ENCODE peak calls at places on chromosomes 13 and 19, in nine cellular contexts. G, R, K, M, S, Q, V, W and Y are unnamed samples.

GRCh38 chr19:11041966-11042627 is 47.2 kb upstream of the LDLR start:
- DNase-seq in G (no peak), R (no peak), K (no peak), M (no peak), S (no peak), Q (no peak), V (no peak), W (no peak), Y (no peak)

GRCh38 chr13:49936943-49937273 is 768 bp upstream of the SPRYD7 start:
- DNase-seq in G (no peak), R (no peak), K (no peak), M (no peak), S (no peak), Q (no peak), V (no peak), W (no peak), Y (no peak)

GRCh38 chr13:104943331-104943730 is 1592.1 kb downstream of the EFNB2 start:
- DNase-seq in G (no peak), R (no peak), K (no peak), M (no peak), S (no peak), Q (no peak), V (no peak), W (no peak), Y (no peak)

GRCh38 chr19:5585461-5586299 is 17.9 kb upstream of the TINCR start:
- DNase-seq in G (no peak), R (peak), K (no peak), M (peak), S (no peak), Q (peak), V (no peak), W (peak), Y (no peak)

GRCh38 chr13:67097856-67098255 is 132.3 kb downstream of the PCDH9 start:
- DNase-seq in G (no peak), R (no peak), K (no peak), M (no peak), S (no peak), Q (no peak), V (no peak), W (no peak), Y (no peak)

GRCh38 chr19:8302357-8302691 is 5.8 kb downstream of the CD320 start:
- DNase-seq in G (no peak), R (peak), K (no peak), M (no peak), S (no peak), Q (no peak), V (no peak), W (no peak), Y (peak)

GRCh38 chr13:48985751-48986150 is 10.0 kb downstream of the FNDC3A start:
- DNase-seq in G (no peak), R (no peak), K (no peak), M (no peak), S (no peak), Q (no peak), V (no peak), W (no peak), Y (no peak)

GRCh38 chr19:47210689-47211316 is 20.2 kb downstream of the BBC3 start:
- DNase-seq in G (peak), R (peak), K (peak), M (peak), S (peak), Q (no peak), V (peak), W (peak), Y (peak)

GRCh38 chr13:112448621-112449544 is 72.7 kb downstream of the SPACA7 start:
- DNase-seq in G (no peak), R (no peak), K (no peak), M (no peak), S (no peak), Q (no peak), V (no peak), W (no peak), Y (no peak)

GRCh38 chr19:17220207-17220758 is 5.1 kb downstream of the USE1 start:
- DNase-seq in G (peak), R (no peak), K (peak), M (peak), S (peak), Q (no peak), V (peak), W (no peak), Y (peak)

GRCh38 chr19:10086032-10086903 is at the start of gene SHFL:
- DNase-seq in G (peak), R (peak), K (peak), M (peak), S (peak), Q (no peak), V (peak), W (peak), Y (peak)

GRCh38 chr13:49053899-49054298 is 78.2 kb downstream of the FNDC3A start:
- DNase-seq in G (no peak), R (no peak), K (no peak), M (no peak), S (no peak), Q (no peak), V (no peak), W (no peak), Y (no peak)

GRCh38 chr13:73065665-73066350 is 7.0 kb downstream of the KLF5 start:
- DNase-seq in G (no peak), R (no peak), K (no peak), M (no peak), S (no peak), Q (no peak), V (no peak), W (no peak), Y (no peak)

GRCh38 chr13:33761744-33762143 is 56.2 kb upstream of the RFC3 start:
- DNase-seq in G (peak), R (no peak), K (no peak), M (peak), S (peak), Q (no peak), V (peak), W (no peak), Y (no peak)

GRCh38 chr19:49403404-49404187 is 15.5 kb downstream of the KASH5 start:
- DNase-seq in G (no peak), R (no peak), K (no peak), M (peak), S (no peak), Q (peak), V (no peak), W (no peak), Y (no peak)

GRCh38 chr19:41328818-41329220 is 18.8 kb downstream of the CCDC97 start:
- DNase-seq in G (no peak), R (no peak), K (no peak), M (no peak), S (no peak), Q (no peak), V (no peak), W (no peak), Y (no peak)

GRCh38 chr13:48194392-48194754 is 38.6 kb upstream of the ITM2B start:
- DNase-seq in G (no peak), R (no peak), K (no peak), M (no peak), S (no peak), Q (no peak), V (peak), W (peak), Y (no peak)

GRCh38 chr13:94999871-95000270 is 287.5 kb upstream of the SOX21 start:
- DNase-seq in G (no peak), R (no peak), K (no peak), M (no peak), S (no peak), Q (no peak), V (no peak), W (no peak), Y (no peak)